ENCODE peak calls at places on chromosomes 4 and X, in six cellular contexts. J, I, H, T, B and L are unnamed samples.

GRCh38 chr4:140223056-140223810 is 69.2 kb upstream of the MAML3 start:
- DNase-seq in J (no peak), H (peak; percentile 81), B (no peak), T (no peak), I (peak; percentile 81), L (peak; percentile 11)

GRCh38 chr4:180640193-180640592 is 1603.0 kb upstream of the TENM3 start:
- DNase-seq in I (no peak), T (no peak), H (no peak), J (no peak), B (no peak), L (no peak)

GRCh38 chr4:186946682-186947294 is 223.1 kb upstream of the FAT1 start:
- DNase-seq in B (peak; percentile 46), J (peak; percentile 72), H (peak; percentile 54), T (no peak), I (peak; percentile 34), L (peak; percentile 78)

GRCh38 chr4:169664615-169665014 is 44.2 kb downstream of the CLCN3 start:
- DNase-seq in H (no peak), I (no peak), J (no peak), T (no peak), B (no peak), L (no peak)

GRCh38 chrX:118325453-118325852 is 20.5 kb upstream of the WDR44 start:
- DNase-seq in B (no peak), H (no peak), I (no peak), J (no peak), T (no peak), L (no peak)

GRCh38 chr4:125489952-125490690 is 175.4 kb downstream of the FAT4 start:
- DNase-seq in T (no peak), I (no peak), H (no peak), J (no peak), B (no peak), L (no peak)

GRCh38 chrX:151975228-151975593 is 735 bp upstream of the GABRE start:
- DNase-seq in B (no peak), T (no peak), H (no peak), I (no peak), J (peak; percentile 2), L (no peak)

GRCh38 chrX:130086414-130087207 is 23.7 kb downstream of the ELF4 start:
- DNase-seq in H (no peak), T (no peak), I (no peak), B (no peak), J (no peak), L (no peak)

GRCh38 chr4:96354036-96354712 is 514.3 kb downstream of the PDHA2 start:
- DNase-seq in I (no peak), B (no peak), T (no peak), J (peak; percentile 4), H (peak; percentile 38), L (no peak)

GRCh38 chr4:183658362-183659028 is 490 bp downstream of the RWDD4 start:
- DNase-seq in J (peak; percentile 29), B (no peak), H (peak; percentile 38), T (no peak), I (peak; percentile 10), L (no peak)

GRCh38 chrX:2691543-2692220 is 587 bp downstream of the CD99 start:
- DNase-seq in I (peak; percentile 31), J (peak; percentile 57), B (no peak), T (no peak), H (peak; percentile 66), L (no peak)

GRCh38 chr4:3462321-3462789 is 751 bp upstream of the DOK7 start:
- DNase-seq in B (no peak), I (no peak), J (no peak), T (no peak), H (no peak), L (no peak)
- H3K4me3 ChIP-seq in B (peak overlapping the region; percentile 52), I (no peak overlapping the region), J (no peak overlapping the region), T (no peak overlapping the region), H (no peak overlapping the region), L (no peak overlapping the region)

GRCh38 chrX:9790866-9791265 is 4.6 kb downstream of the SHROOM2 start:
- DNase-seq in B (no peak), I (peak; percentile 53), J (no peak), H (peak; percentile 81), T (no peak), L (peak; percentile 56)

GRCh38 chrX:9786839-9787635 is 808 bp downstream of the SHROOM2 start:
- DNase-seq in I (no peak), T (no peak), B (no peak), H (peak; percentile 39), J (no peak), L (peak; percentile 18)

GRCh38 chrX:9788908-9789307 is 2.7 kb downstream of the SHROOM2 start:
- DNase-seq in I (peak; percentile 55), J (no peak), T (no peak), H (peak; percentile 75), B (no peak), L (no peak)

GRCh38 chrX:9785944-9786741 is at the start of gene SHROOM2:
- DNase-seq in T (no peak), B (no peak), J (no peak), I (no peak), H (peak; percentile 25), L (peak; percentile 20)

GRCh38 chrX:9789555-9789954 is 3.3 kb downstream of the SHROOM2 start:
- DNase-seq in I (no peak), H (peak; percentile 6), J (peak; percentile 92), T (no peak), B (peak; percentile 21), L (no peak)
- H2AK5ac ChIP-seq in I (no peak overlapping the region), H (no peak overlapping the region), J (no peak overlapping the region), T (no peak overlapping the region), B (no peak overlapping the region), L (no peak overlapping the region)

DNA sequence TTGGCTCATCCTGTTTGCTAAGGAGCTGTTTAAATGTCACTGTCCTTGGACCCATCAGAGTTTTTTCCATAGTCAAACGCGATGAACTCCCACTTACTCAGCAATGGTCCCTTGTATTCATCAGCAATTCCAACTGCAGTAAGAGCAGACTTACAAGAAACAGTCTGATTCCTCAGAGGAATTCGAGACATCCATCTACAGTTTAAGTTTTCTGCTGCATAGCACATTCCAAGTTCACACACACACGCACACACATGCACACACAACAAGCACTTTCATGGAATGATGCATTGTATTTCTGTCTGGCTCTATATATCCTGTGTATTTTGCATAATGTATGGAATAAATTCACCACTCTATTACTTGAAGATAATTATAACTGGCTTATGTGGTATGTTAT is 32.7 kb upstream of the TMEM150C start:
- DNase-seq in I (no peak), T (no peak), H (peak; percentile 4), J (no peak), B (no peak), L (no peak)
- H3K4me3 ChIP-seq in I (no peak overlapping the region), T (no peak overlapping the region), H (no peak overlapping the region), J (no peak overlapping the region), B (no peak overlapping the region), L (no peak overlapping the region)

GRCh38 chr4:185307136-185307950 is 88.4 kb downstream of the LRP2BP start:
- DNase-seq in J (peak; percentile 85), B (peak; percentile 19), I (peak; percentile 31), H (no peak), T (no peak), L (peak; percentile 94)
- H2AK5ac ChIP-seq in J (no peak overlapping the region), B (peak overlapping the region; percentile 54), I (no peak overlapping the region), H (peak overlapping the region; percentile 34), T (no peak overlapping the region), L (no peak overlapping the region)

GRCh38 chrX:111100191-111100590 is 4.2 kb downstream of the PAK3 start:
- DNase-seq in H (peak; percentile 19), T (peak; percentile 21), J (peak; percentile 60), I (peak; percentile 24), B (no peak), L (no peak)

GRCh38 chrX:111101580-111101979 is 5.6 kb downstream of the PAK3 start:
- DNase-seq in H (no peak), T (no peak), J (no peak), I (no peak), B (no peak), L (no peak)

GRCh38 chrX:111090458-111090857 is 5.5 kb upstream of the PAK3 start:
- DNase-seq in B (no peak), I (no peak), H (no peak), T (no peak), J (no peak), L (no peak)

GRCh38 chrX:111098874-111099273 is 2.9 kb downstream of the PAK3 start:
- DNase-seq in H (no peak), T (peak; percentile 26), B (no peak), I (peak; percentile 11), J (peak; percentile 67), L (peak; percentile 50)

GRCh38 chrX:111095974-111096870 is at the start of gene PAK3:
- DNase-seq in B (no peak), T (peak; percentile 30), I (peak; percentile 64), J (peak; percentile 86), H (peak; percentile 57), L (no peak)
- H3K4me3 ChIP-seq in B (peak within 1 kb of the TSS; percentile 74), T (peak within 1 kb of the TSS; percentile 84), I (peak within 1 kb of the TSS; percentile 32), J (peak within 1 kb of the TSS; percentile 56), H (peak within 1 kb of the TSS; percentile 66), L (peak within 1 kb of the TSS; percentile 69)

DNA sequence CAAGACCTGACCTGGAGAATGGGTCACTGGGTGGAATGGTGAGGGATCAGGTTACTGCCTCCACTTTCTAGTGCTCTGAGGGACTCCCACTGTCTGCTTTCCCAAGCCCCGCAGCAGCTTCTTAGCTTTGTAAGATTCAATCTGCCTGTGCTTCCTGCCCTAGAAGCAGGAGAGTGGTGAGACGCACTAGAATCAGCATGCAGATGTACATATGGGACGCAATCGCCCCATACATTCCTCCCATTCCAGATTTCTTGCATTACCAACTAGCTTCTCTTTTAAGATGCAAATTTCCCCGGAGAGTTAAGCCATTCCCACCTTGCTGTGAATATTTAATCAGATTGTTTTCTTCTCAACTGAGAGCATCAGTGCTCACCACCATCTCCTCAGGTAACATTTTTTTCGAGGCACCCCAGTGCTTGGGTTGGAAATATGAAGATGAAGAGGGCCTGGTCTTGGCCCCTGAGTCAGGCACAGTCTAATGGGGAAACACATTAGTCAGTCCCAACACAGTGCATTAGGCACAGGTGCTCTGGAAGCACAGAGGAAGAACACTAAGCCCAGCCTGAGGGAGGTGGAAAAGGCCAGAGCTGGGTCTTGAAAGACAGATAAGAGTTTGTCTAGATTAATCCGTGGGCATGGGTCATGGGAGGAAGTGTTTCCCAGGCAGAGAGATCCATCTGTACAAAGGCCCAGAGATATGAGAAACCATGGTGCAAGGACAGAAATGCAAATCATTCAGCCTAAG is 66.7 kb upstream of the PRPS1 start:
- DNase-seq in J (peak; percentile 76), I (peak; percentile 35), B (no peak), H (no peak), T (no peak), L (peak; percentile 50)
- H2AK5ac ChIP-seq in J (no peak overlapping the region), I (peak overlapping the region; percentile 98), B (peak overlapping the region; percentile 86), H (peak overlapping the region; percentile 64), T (no peak overlapping the region), L (no peak overlapping the region)